ENCODE peak calls at places on chromosomes 4 and X, in six cellular contexts. R is breast epithelium, H is H1, G is HCT116, T is uterus, B is transverse colon. Q is an unnamed sample.

GRCh38 chrX:119406739-119407138 is 7.6 kb downstream of the SLC25A43 start:
- DNase-seq in H (no peak), G (no peak), R (no peak), T (no peak), B (no peak), Q (peak)

GRCh38 chrX:125405339-125405738 is 85.7 kb downstream of the TEX13C start:
- DNase-seq in H (no peak), T (no peak), B (no peak), R (no peak), G (no peak), Q (peak)

GRCh38 chr4:10866691-10867090 is 182.1 kb upstream of the CLNK start:
- DNase-seq in T (no peak), R (no peak), G (no peak), H (no peak), B (no peak), Q (no peak)

GRCh38 chr4:139898293-139898692 is 232.7 kb downstream of the MGST2 start:
- DNase-seq in G (no peak), R (no peak), T (no peak), H (no peak), B (no peak), Q (no peak)

GRCh38 chr4:170089743-170090666 is at the start of gene AADAT:
- DNase-seq in R (no peak), H (peak), B (peak), T (peak), G (peak), Q (peak)

GRCh38 chr4:41882622-41883347 is 52.4 kb upstream of the TMEM33 start:
- DNase-seq in B (no peak), R (peak), G (no peak), T (no peak), H (no peak), Q (peak)

GRCh38 chrX:44002569-44002968 is 29.4 kb upstream of the NDP start:
- DNase-seq in H (no peak), R (no peak), T (no peak), G (no peak), B (no peak), Q (no peak)

GRCh38 chr4:2428496-2429213 is 9.9 kb downstream of the CFAP99 start:
- DNase-seq in B (no peak), R (no peak), H (no peak), T (no peak), G (no peak), Q (no peak)

GRCh38 chr4:139528377-139529005 is 27.5 kb downstream of the SETD7 start:
- DNase-seq in T (peak), G (no peak), R (no peak), B (peak), H (no peak), Q (no peak)

GRCh38 chr4:114921790-114922581 is 191.4 kb downstream of the NDST4 start:
- DNase-seq in G (no peak), B (peak), R (no peak), H (no peak), T (no peak), Q (no peak)

GRCh38 chr4:87931932-87932331 is 43.6 kb upstream of the SPP1 start:
- DNase-seq in R (no peak), H (no peak), T (no peak), B (no peak), G (no peak), Q (no peak)

GRCh38 chr4:2186133-2186864 is 55.6 kb downstream of the HAUS3 start:
- DNase-seq in H (no peak), B (peak), G (peak), R (no peak), T (no peak), Q (no peak)

GRCh38 chrX:74535211-74535621 is 79.2 kb downstream of the RLIM start:
- DNase-seq in B (peak), R (no peak), G (peak), T (peak), H (no peak), Q (peak)

GRCh38 chr4:37604464-37604863 is 81.7 kb downstream of the RELL1 start:
- DNase-seq in B (no peak), G (peak), H (no peak), T (no peak), R (no peak), Q (no peak)

GRCh38 chrX:7444967-7445366 is 297.0 kb upstream of the PUDP start:
- DNase-seq in R (no peak), H (no peak), B (no peak), G (no peak), T (no peak), Q (no peak)

GRCh38 chr4:25234390-25235367 is 846 bp downstream of the PI4K2B start:
- DNase-seq in B (peak), R (no peak), T (peak), G (peak), H (no peak), Q (peak)

GRCh38 chrX:41781500-41781899 is 57.5 kb downstream of the GPR82 start:
- DNase-seq in B (no peak), T (no peak), R (no peak), H (no peak), G (peak), Q (peak)

GRCh38 chr4:42643685-42644084 is 13.2 kb downstream of the ATP8A1 start:
- DNase-seq in B (no peak), G (no peak), R (no peak), T (no peak), H (no peak), Q (no peak)

GRCh38 chr4:81418572-81418971 is 53.1 kb downstream of the RASGEF1B start:
- DNase-seq in H (no peak), G (no peak), T (no peak), R (no peak), B (no peak), Q (no peak)

GRCh38 chr4:11228575-11228974 is 200.1 kb downstream of the HS3ST1 start:
- DNase-seq in R (no peak), T (no peak), H (no peak), G (no peak), B (no peak), Q (no peak)

GRCh38 chrX:9911479-9911878 is 55.7 kb upstream of the CLDN34 start:
- DNase-seq in R (no peak), H (no peak), B (no peak), T (no peak), G (no peak), Q (no peak)

GRCh38 chr4:170001688-170002267 is 24.4 kb downstream of the MFAP3L start:
- DNase-seq in H (no peak), R (no peak), B (no peak), G (no peak), T (no peak), Q (peak)

GRCh38 chr4:84932462-84932861 is 34.0 kb downstream of the WDFY3 start:
- DNase-seq in R (no peak), H (no peak), B (no peak), G (no peak), T (no peak), Q (no peak)

GRCh38 chr4:150142831-150143230 is 64.6 kb downstream of the DCLK2 start:
- DNase-seq in H (no peak), B (no peak), G (no peak), R (no peak), T (no peak), Q (no peak)

GRCh38 chr4:181018998-181019397 is 1224.2 kb upstream of the TENM3 start:
- DNase-seq in R (no peak), H (no peak), T (no peak), G (no peak), B (no peak), Q (no peak)

GRCh38 chrX:140229187-140229586 is 263.9 kb upstream of the CXorf66 start:
- DNase-seq in R (no peak), B (no peak), H (no peak), T (no peak), G (no peak), Q (no peak)

GRCh38 chrX:120310861-120311631 is at the start of gene TMEM255A:
- DNase-seq in G (no peak), B (no peak), H (no peak), T (peak), R (no peak), Q (no peak)

GRCh38 chr4:181933471-181933870 is 309.7 kb upstream of the TENM3 start:
- DNase-seq in T (no peak), R (no peak), H (no peak), B (no peak), G (no peak), Q (no peak)

GRCh38 chr4:186659936-186660335 is 63.7 kb downstream of the FAT1 start:
- DNase-seq in R (no peak), H (no peak), B (no peak), G (no peak), T (no peak), Q (no peak)

GRCh38 chr4:83629945-83630684 is 94.2 kb downstream of the GPAT3 start:
- DNase-seq in T (peak), R (no peak), G (no peak), B (peak), H (no peak), Q (peak)

GRCh38 chrX:136711147-136711546 is 63.2 kb downstream of the CD40LG start:
- DNase-seq in H (no peak), B (peak), G (no peak), T (peak), R (no peak), Q (peak)

GRCh38 chrX:124502599-124502998 is 156.2 kb downstream of the SH2D1A start:
- DNase-seq in R (no peak), G (no peak), B (no peak), T (no peak), H (no peak), Q (no peak)

GRCh38 chr4:74931386-74931785 is 1.5 kb upstream of the PARM1 start:
- DNase-seq in H (no peak), T (no peak), B (no peak), G (no peak), R (no peak), Q (no peak)

GRCh38 chr4:119498520-119498919 is 130.1 kb downstream of the PDE5A start:
- DNase-seq in H (no peak), T (peak), G (no peak), R (no peak), B (no peak), Q (no peak)

GRCh38 chr4:34733185-34733916 is 1511.0 kb downstream of the ARAP2 start:
- DNase-seq in T (no peak), G (no peak), H (no peak), R (no peak), B (no peak), Q (no peak)

GRCh38 chr4:41207330-41207831 is 7.0 kb downstream of the APBB2 start:
- DNase-seq in G (no peak), B (no peak), R (no peak), H (no peak), T (peak), Q (no peak)

GRCh38 chr4:183249854-183250253 is 70.2 kb downstream of the CLDN22 start:
- DNase-seq in R (no peak), G (no peak), H (no peak), B (peak), T (no peak), Q (peak)

GRCh38 chr4:171956678-171957077 is 143.5 kb downstream of the GALNTL6 start:
- DNase-seq in G (no peak), B (no peak), T (no peak), R (no peak), H (no peak), Q (no peak)

GRCh38 chrX:21838937-21839333 is 482 bp upstream of the MBTPS2 start:
- DNase-seq in T (no peak), B (no peak), H (no peak), G (no peak), R (no peak), Q (no peak)

GRCh38 chr4:39614487-39615162 is 24.0 kb downstream of the SMIM14 start:
- DNase-seq in B (no peak), G (no peak), H (no peak), R (no peak), T (no peak), Q (no peak)

DNA sequence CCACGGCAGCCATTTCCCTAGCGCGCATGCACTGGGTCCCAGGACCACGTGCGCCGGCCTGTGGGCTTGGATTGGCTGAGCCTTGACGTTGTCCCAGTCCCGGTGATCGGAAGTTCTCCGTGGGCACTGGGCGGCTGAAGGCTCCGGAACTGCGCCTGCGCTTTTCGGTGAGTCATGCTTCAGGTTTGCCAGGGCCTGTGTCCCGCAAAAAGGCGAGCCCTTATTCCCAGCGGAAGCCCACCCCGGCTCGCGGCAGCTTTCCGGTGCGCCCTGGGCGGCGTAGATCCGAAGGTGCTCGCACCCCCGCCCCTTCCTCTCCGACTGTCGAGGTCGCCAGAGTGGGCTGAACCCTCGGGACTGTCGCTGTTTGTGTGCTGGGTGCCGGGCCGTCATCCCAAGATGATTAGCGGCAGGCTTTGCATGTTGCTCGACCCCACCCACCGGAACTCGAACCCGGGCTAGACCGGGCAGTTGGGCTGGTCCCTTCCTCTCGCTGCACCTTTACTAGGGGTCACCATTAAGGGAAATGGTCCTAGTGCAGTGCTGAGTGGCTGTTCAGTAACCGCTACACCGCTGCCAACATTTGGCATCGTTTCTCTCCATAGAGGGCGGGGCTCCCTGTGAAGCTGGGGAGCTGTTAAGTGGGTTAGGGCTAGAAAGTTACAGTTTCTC is at the start of gene TCEANC:
- DNase-seq in H (peak), T (peak), G (peak), B (peak), R (peak), Q (peak)
- TF ChIP-seq POLR2A in H (no peak), T (peak), G (peak), B (peak), R (no peak), Q (peak)

DNA sequence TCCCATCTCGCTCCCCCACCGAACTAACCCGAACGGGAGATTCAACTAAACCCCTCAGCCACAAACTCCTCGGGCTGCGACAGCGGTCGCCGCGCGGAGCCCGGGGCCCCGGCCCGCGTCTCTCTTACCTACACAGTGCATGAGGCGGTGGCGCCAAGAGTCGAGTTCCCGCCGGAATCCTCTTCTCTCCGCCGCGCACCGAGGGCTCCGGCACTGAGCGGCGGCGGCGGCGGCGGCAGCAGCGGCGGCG is 160 bp downstream of the LCORL start:
- DNase-seq in B (no peak), T (no peak), H (no peak), G (no peak), R (no peak), Q (no peak)
- TF ChIP-seq POLR2A in B (peak), T (no peak), H (peak), G (peak), R (no peak), Q (no peak)

GRCh38 chr4:77818667-77819408 is at the start of gene CNOT6L:
- DNase-seq in T (peak), H (no peak), R (peak), G (peak), B (peak), Q (peak)

GRCh38 chr4:77821775-77822174 is 2.6 kb upstream of the CNOT6L start:
- DNase-seq in G (no peak), B (no peak), T (no peak), R (no peak), H (no peak), Q (no peak)

GRCh38 chr4:77820836-77821561 is 1.8 kb upstream of the CNOT6L start:
- DNase-seq in R (no peak), T (no peak), G (no peak), B (no peak), H (no peak), Q (peak)

GRCh38 chr4:77819409-77819835 is 254 bp upstream of the CNOT6L start:
- DNase-seq in T (no peak), R (no peak), B (no peak), G (no peak), H (no peak), Q (no peak)

DNA sequence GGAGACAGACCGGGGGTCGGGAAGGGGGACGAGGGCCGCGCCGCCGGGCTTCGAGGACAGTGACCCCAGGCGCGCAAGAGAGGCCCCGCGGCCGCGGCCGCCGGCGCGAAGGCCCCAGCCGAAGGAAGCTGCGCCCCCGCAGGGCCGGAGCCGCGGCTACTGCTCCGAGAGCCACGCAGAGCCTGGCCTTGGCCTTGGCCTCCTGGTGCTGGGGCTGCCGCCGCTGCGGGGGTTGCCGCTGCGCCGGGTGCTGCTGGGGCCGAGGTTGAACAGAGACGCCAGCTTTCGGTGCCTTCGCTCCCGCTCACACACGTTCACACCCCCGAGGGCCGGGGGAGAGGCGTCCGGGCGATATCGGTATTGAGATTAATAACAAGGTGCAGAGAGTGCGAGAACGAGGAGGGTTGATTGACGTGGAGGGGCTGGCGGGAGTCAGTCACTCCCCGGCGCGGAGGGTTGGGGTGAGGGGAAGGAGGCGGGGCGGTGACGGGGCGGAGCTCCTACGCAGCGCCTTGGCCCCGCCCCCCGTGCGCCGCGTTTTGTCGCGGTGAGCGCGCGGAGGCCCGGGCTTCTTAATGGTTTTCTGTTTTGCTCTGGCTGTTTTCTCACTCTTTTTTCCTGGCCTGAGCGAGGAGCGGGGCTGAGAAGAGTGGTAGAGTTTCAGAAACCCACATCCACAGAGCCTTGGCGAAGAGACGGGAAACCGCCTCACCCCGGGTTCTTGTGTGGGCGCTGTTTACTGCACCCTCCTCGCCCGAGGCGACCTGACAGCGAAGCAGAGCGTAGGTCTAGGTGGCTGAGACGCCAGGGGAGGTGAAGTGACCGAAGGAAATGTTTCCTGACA is 890 bp upstream of the CNOT6L start:
- DNase-seq in T (peak), R (peak), H (no peak), B (peak), G (peak), Q (peak)
- TF ChIP-seq POLR2A in T (peak), R (peak), H (no peak), B (peak), G (peak), Q (peak)

GRCh38 chr4:108417923-108418322 is 202.5 kb upstream of the RPL34 start:
- DNase-seq in H (no peak), R (no peak), T (no peak), G (no peak), B (no peak), Q (no peak)

GRCh38 chr4:108411836-108412235 is 208.5 kb upstream of the RPL34 start:
- DNase-seq in G (no peak), H (no peak), T (no peak), R (no peak), B (no peak), Q (no peak)

GRCh38 chr4:108415389-108415788 is 205.0 kb upstream of the RPL34 start:
- DNase-seq in G (no peak), B (no peak), T (no peak), H (no peak), R (no peak), Q (no peak)

DNA sequence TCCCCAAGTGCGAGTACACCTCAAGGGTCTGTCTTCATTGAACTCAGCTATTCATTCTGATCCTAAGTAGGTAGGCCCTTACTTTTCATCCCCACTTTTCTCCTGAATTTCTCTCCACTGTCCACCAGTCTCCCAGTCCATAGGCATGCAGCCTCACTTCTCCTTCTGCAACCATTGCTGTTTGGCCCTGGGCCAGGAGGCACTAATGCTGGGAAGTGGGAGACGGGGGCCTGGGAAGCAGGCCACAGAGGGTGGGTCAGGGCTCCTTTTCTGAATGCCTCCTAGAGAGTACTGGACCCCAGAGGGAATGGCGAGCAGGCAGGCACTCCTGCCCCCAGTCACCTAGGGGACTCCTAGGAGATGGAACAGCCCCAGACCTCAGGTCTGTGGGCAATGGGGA is 203.5 kb upstream of the RPL34 start:
- DNase-seq in T (no peak), R (no peak), G (no peak), B (no peak), H (no peak), Q (no peak)
- TF ChIP-seq POLR2A in T (no peak), R (no peak), G (no peak), B (no peak), H (no peak), Q (no peak)

GRCh38 chr4:123547167-123547817 is 150.7 kb downstream of the SPRY1 start:
- DNase-seq in B (peak), G (no peak), R (peak), H (peak), T (no peak), Q (no peak)
- TF ChIP-seq POLR2A in B (peak), G (no peak), R (no peak), H (no peak), T (no peak), Q (no peak)

GRCh38 chr4:184851200-184851541 is 25.4 kb upstream of the ACSL1 start:
- DNase-seq in G (no peak), B (peak), H (no peak), R (no peak), T (no peak), Q (no peak)
- TF ChIP-seq POLR2A in G (no peak), B (no peak), H (no peak), R (no peak), T (no peak), Q (no peak)

Q was measured in erythroblast.